ENCODE peak calls at places on chromosomes 12 and 14, in four cellular contexts. V is HL-60, D is K562, H is GM12878. Z is an unnamed sample.
A peak's percentile ranks its signal among the peaks of the same experiment; 100 is the strongest.

GRCh38 chr14:54686219-54686870 is 119.4 kb downstream of the SAMD4A start:
- DNase-seq in V (no peak), D (no peak), H (no peak), Z (no peak)

GRCh38 chr12:31897791-31898503 is 61.3 kb upstream of the RESF1 start:
- DNase-seq in V (no peak), D (peak; percentile 72), H (no peak), Z (no peak)

GRCh38 chr12:67813509-67813908 is 165.0 kb downstream of the DYRK2 start:
- DNase-seq in V (no peak), D (no peak), H (no peak), Z (no peak)

GRCh38 chr12:47361389-47362031 is 281.8 kb upstream of the AMIGO2 start:
- DNase-seq in V (no peak), D (peak; percentile 72), H (no peak), Z (no peak)

GRCh38 chr12:63420206-63420644 is 248.1 kb downstream of the DPY19L2 start:
- DNase-seq in V (peak; percentile 17), D (peak; percentile 67), H (peak; percentile 24), Z (peak; percentile 14)

GRCh38 chr14:99554757-99555531 is 49.1 kb downstream of the CCDC85C start:
- DNase-seq in V (no peak), D (no peak), H (no peak), Z (no peak)

GRCh38 chr12:40834321-40834720 is 142.1 kb downstream of the CNTN1 start:
- DNase-seq in V (no peak), D (no peak), H (no peak), Z (no peak)

GRCh38 chr14:31229009-31229408 is 21.4 kb upstream of the HECTD1 start:
- DNase-seq in V (no peak), D (no peak), H (no peak), Z (peak; percentile 41)

GRCh38 chr12:123934829-123935228 is 37.8 kb downstream of the CCDC92 start:
- DNase-seq in V (no peak), D (peak; percentile 30), H (no peak), Z (no peak)

GRCh38 chr12:57740656-57741412 is 2.3 kb upstream of the AGAP2 start:
- DNase-seq in V (peak; percentile 78), D (no peak), H (peak; percentile 53), Z (peak; percentile 75)

DNA sequence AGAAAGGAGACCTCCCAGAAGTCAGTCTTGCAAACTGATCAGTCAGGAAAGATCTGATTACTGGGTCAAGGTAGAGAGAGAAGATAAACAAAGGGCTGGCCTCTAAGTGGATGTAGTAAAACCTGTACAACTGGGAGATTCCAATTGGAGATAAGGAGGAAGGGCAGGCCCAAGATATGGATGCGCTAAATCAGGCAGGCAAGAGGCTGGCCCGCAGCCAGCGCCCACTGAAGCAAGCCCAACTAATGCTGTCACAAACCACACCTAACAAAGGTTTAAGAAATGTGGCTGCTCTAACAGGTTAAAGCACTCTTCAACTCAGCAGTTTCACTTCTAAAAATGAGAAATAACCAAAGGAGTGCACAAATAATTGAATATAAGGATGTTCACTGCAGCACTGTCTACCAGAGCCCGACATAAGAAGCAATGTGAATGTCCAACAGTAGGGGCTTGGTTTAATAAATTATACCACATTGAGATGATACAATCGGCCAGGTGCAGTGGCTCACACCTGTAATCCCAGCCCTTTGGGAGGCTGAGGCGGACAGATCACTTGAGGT is 4.7 kb downstream of the GLTP start:
- DNase-seq in V (no peak), D (no peak), H (no peak), Z (peak; percentile 39)
- TF ChIP-seq POLR2AphosphoS5 in V (no peak), D (no peak), H (no peak), Z (no peak)

GRCh38 chr14:67527756-67528155 is 5.3 kb upstream of the PLEKHH1 start:
- DNase-seq in V (no peak), D (no peak), H (no peak), Z (no peak)
- TF ChIP-seq SPI1 in V (no peak), D (no peak), H (no peak), Z (no peak)

GRCh38 chr12:132275110-132275531 is 54.3 kb downstream of the GALNT9 start:
- DNase-seq in V (no peak), D (peak; percentile 75), H (no peak), Z (no peak)
- TF ChIP-seq POLR2AphosphoS5 in V (no peak), D (no peak), H (no peak), Z (no peak)

GRCh38 chr14:104267895-104268294 is 129.5 kb downstream of the KIF26A start:
- DNase-seq in V (no peak), D (no peak), H (no peak), Z (no peak)
- TF ChIP-seq SPI1 in V (no peak), D (no peak), H (no peak), Z (no peak)

GRCh38 chr12:120317258-120318105 is 10.1 kb downstream of the PLA2G1B start:
- DNase-seq in V (peak; percentile 99), D (peak; percentile 100), H (peak; percentile 97), Z (peak; percentile 94)

GRCh38 chr12:120324841-120325417 is 2.6 kb downstream of the PLA2G1B start:
- DNase-seq in V (no peak), D (no peak), H (no peak), Z (no peak)

GRCh38 chr12:120323772-120324171 is 3.8 kb downstream of the PLA2G1B start:
- DNase-seq in V (no peak), D (no peak), H (no peak), Z (no peak)

GRCh38 chr12:120316798-120317257 is 10.8 kb downstream of the PLA2G1B start:
- DNase-seq in V (no peak), D (peak; percentile 19), H (no peak), Z (no peak)

DNA sequence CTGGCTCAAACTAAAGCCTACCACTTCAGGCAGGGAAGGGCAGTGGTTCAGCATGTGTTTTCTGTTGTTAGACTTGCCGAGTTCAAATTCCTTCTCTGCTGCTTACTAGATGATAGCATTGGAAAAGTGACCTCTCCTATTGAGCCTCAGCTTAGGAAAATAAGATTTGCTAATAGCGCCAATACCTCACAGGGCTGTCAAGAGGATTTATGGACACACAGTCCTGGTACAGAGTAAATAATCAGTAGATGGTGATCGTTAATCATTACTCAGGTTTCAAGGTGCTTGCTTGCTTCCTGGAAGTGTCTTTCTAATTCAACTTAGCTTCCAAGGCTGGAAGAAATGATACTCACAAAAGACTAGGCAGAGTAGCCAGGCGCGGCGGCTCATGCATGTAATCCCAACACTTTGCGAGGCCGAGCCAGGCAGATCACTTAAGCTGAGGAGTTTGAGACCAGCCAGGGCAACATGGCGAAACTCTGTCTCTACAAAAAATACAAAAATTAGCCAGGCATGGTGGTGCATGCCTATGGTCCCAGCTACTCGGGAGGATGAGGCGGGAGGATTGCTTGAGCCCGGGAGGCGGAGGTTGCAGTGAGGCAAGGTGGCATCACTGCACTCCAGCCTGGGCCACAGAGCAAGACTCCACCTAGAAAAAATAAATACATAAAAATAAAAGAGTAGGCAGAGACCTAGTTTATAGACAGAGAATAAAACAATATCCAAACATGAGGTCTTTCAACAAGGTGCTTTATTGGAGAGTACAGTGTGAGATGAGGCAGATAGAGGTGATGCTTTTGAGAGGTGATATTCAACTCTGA is 6.0 kb downstream of the PLA2G1B start:
- DNase-seq in V (no peak), D (no peak), H (no peak), Z (no peak)
- TF ChIP-seq POLR2AphosphoS5 in V (no peak), D (no peak), H (no peak), Z (no peak)

GRCh38 chr12:18141583-18141982 is 51.6 kb upstream of the RERGL start:
- DNase-seq in V (no peak), D (no peak), H (no peak), Z (no peak)

GRCh38 chr12:18139989-18140596 is 50.1 kb upstream of the RERGL start:
- DNase-seq in V (no peak), D (no peak), H (no peak), Z (no peak)

GRCh38 chr12:18135509-18135908 is 45.5 kb upstream of the RERGL start:
- DNase-seq in V (no peak), D (no peak), H (no peak), Z (no peak)

GRCh38 chr12:18140969-18141368 is 51.0 kb upstream of the RERGL start:
- DNase-seq in V (no peak), D (no peak), H (no peak), Z (no peak)

DNA sequence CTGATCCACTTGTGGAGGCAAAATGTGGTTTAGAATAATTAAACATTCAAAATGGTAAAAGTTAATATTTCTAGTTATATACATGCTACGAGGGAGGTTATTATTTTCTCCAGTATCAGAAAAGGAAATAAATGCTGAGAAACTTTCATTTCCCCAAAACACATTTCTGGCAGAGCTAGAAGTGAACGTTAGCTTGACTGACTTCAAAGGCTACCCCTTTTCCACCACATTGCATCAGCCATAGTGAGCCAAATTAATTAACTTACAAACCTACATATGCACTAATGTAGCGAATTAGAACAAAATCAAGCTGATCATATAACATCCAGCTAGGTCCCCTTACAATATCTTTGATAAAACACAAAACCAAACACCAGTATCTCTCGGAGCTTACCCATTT is 49.3 kb upstream of the RERGL start:
- DNase-seq in V (no peak), D (no peak), H (no peak), Z (no peak)
- TF ChIP-seq SPI1 in V (no peak), D (no peak), H (no peak), Z (peak; percentile 36)

DNA sequence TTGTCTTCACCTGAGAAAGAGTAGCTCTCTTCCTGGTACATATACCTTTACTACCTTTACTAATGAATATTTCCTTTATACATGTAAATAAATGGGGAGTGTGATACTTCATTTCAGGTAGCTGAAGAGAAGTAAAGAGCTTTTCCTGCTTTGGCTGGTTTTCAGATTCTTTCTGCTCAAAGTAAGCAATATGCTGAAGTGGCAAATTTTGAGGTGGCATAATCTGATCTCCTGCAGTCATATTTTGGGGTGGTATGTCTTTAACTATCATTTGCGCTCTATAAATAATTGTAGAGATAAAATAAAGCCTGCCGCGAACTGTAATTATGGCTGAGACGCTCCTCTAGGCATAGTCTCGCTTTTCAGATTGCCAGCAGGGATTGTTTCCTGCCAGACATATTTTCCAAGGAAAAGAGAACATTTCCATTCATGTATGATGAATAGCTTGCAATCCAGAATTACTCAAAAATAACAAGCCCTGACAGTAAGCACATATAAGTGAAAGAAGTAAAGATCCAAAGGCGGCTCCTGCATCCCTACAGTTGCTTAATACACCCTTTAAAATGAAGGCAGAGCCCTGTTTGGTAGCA is 200.7 kb downstream of the C12orf50 start:
- DNase-seq in V (no peak), D (no peak), H (no peak), Z (no peak)
- TF ChIP-seq POLR2AphosphoS5 in V (no peak), D (no peak), H (no peak), Z (no peak)